ENCODE peak calls at places on chromosomes 13 and 19, in ten cellular contexts. V is H1; J is upper lobe of right lung; U is effector memory CD4-positive, alpha-beta T cell; F is PC-9; N is GM23338; O is cardiac muscle cell; H is naive thymus-derived CD4-positive, alpha-beta T cell; P is GM23248; I is PC-3. S is an unnamed sample. For H3K4me1 and H3K36me3, the result is how much of the 10 kb centered on the place peaks cover.

GRCh38 chr19:39531834-39532232 is 819 bp downstream of the EID2B start:
- DNase-seq in V (no peak), J (no peak), U (no peak), F (no peak), N (peak), O (no peak), H (no peak), P (peak), I (no peak), S (no peak)

GRCh38 chr19:5436101-5436947 is 18.9 kb upstream of the ZNRF4 start:
- DNase-seq in V (peak), J (no peak), U (no peak), F (no peak), N (peak), O (peak), H (no peak), P (peak), I (peak), S (no peak)

GRCh38 chr19:34217952-34218817 is 36.2 kb upstream of the GARRE1 start:
- DNase-seq in V (no peak), J (no peak), U (peak), F (peak), N (no peak), O (peak), H (peak), P (peak), I (peak), S (no peak)

GRCh38 chr13:62781866-62782265 is 1366.2 kb upstream of the PCDH20 start:
- DNase-seq in V (no peak), J (no peak), U (no peak), F (no peak), N (no peak), O (no peak), H (no peak), P (no peak), I (peak), S (no peak)

GRCh38 chr13:29761815-29762214 is 88.6 kb downstream of the UBL3 start:
- DNase-seq in V (no peak), J (no peak), U (no peak), F (no peak), N (peak), O (no peak), H (no peak), P (no peak), I (no peak), S (no peak)

GRCh38 chr19:45245826-45246225 is 619 bp upstream of the EXOC3L2 start:
- DNase-seq in V (no peak), J (no peak), U (no peak), F (no peak), N (no peak), O (peak), H (no peak), P (no peak), I (no peak), S (no peak)

GRCh38 chr13:37383066-37383465 is 215.5 kb downstream of the POSTN start:
- DNase-seq in V (no peak), J (no peak), U (no peak), F (no peak), N (no peak), O (no peak), H (no peak), P (no peak), I (no peak), S (no peak)

GRCh38 chr13:45296259-45296658 is 44.7 kb downstream of the TPT1 start:
- DNase-seq in V (no peak), J (no peak), U (no peak), F (no peak), N (no peak), O (no peak), H (no peak), P (no peak), I (no peak), S (no peak)

GRCh38 chr13:113548171-113548641 is 36.3 kb upstream of the TFDP1 start:
- DNase-seq in V (no peak), J (peak), U (no peak), F (no peak), N (no peak), O (peak), H (no peak), P (no peak), I (no peak), S (no peak)

GRCh38 chr19:4660181-4660791 is 9.9 kb downstream of the MYDGF start:
- DNase-seq in V (no peak), J (no peak), U (no peak), F (peak), N (peak), O (no peak), H (no peak), P (no peak), I (peak), S (no peak)

GRCh38 chr19:49889687-49890348 is 6.9 kb downstream of the IL4I1 start:
- DNase-seq in V (peak), J (peak), U (peak), F (peak), N (peak), O (peak), H (peak), P (peak), I (no peak), S (peak)

GRCh38 chr13:65260938-65261880 is 1968.9 kb downstream of the PCDH9 start:
- DNase-seq in V (no peak), J (no peak), U (no peak), F (no peak), N (no peak), O (peak), H (no peak), P (no peak), I (no peak), S (no peak)

GRCh38 chr13:76016799-76017198 is 380.7 kb downstream of the LMO7 start:
- DNase-seq in V (no peak), J (peak), U (no peak), F (peak), N (peak), O (peak), H (no peak), P (peak), I (peak), S (no peak)

GRCh38 chr13:35092751-35093150 is 150.7 kb downstream of the NBEA start:
- DNase-seq in V (no peak), J (no peak), U (no peak), F (no peak), N (no peak), O (no peak), H (no peak), P (no peak), I (no peak), S (no peak)

GRCh38 chr19:42422576-42423461 is 4.4 kb downstream of the LIPE start:
- DNase-seq in V (no peak), J (peak), U (peak), F (no peak), N (peak), O (no peak), H (peak), P (no peak), I (no peak), S (no peak)
- H3K4me1 ChIP-seq in V (under half), J (under half), U (under half), F (under half), N (under half), O (under half), H (under half), P (under half), I (under half), S (under half)

GRCh38 chr19:2434267-2434666 is 6.9 kb upstream of the TIMM13 start:
- DNase-seq in V (no peak), J (no peak), U (no peak), F (no peak), N (no peak), O (no peak), H (no peak), P (no peak), I (no peak), S (no peak)
- H3K36me3 ChIP-seq in V (under half), J (under half), U (under half), F (under half), N (under half), O (under half), H (half or more), P (under half), I (under half), S (under half)

GRCh38 chr13:41133951-41134350 is 1.3 kb upstream of the KBTBD6 start:
- DNase-seq in V (no peak), J (no peak), U (no peak), F (no peak), N (no peak), O (no peak), H (no peak), P (no peak), I (no peak), S (no peak)
- H3K4me3 ChIP-seq in V (no peak), J (no peak), U (no peak), F (peak), N (peak), O (no peak), H (no peak), P (peak), I (peak), S (no peak)

GRCh38 chr19:1856345-1856697 is 7.1 kb downstream of the KLF16 start:
- DNase-seq in V (no peak), J (no peak), U (no peak), F (no peak), N (no peak), O (no peak), H (no peak), P (peak), I (no peak), S (no peak)
- H3K4me1 ChIP-seq in V (half or more), J (half or more), U (half or more), F (under half), N (half or more), O (half or more), H (under half), P (under half), I (under half), S (under half)

DNA sequence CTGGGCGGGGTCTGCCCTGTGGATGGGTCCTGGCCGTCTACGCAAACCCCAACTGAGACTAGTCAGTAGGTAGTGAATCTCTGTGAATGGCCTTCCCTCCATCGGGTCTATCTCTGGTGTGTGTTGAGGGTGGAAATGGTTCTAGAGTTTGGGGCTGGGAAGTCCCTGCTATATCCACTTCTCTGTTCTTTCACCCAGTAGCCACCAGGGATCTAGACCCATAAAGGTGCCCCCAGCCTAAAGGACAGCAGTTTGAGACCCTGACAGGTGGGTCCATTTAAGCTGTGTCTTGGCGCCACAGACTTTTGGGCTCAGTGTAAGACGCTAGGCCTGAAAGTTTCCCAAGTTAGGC is 57.7 kb downstream of the ZNF568 start:
- DNase-seq in V (no peak), J (no peak), U (no peak), F (no peak), N (no peak), O (no peak), H (no peak), P (no peak), I (no peak), S (no peak)
- H3K36me3 ChIP-seq in V (under half), J (under half), U (under half), F (under half), N (under half), O (under half), H (under half), P (under half), I (under half), S (under half)

S was measured in aorta.